ENCODE peak calls at places on chromosomes 7 and 10, in seven cellular contexts. One of them, this sample, is unnamed.

GRCh38 chr10:119775529-119775928 is 49.7 kb downstream of the INPP5F start:
- DNase-seq in NCI-H1105 treated with DMSO at 0.1 percent for 48 hours: no peak
- DNase-seq in memory B cell: no peak
- DNase-seq in AG09319: no peak
- DNase-seq in left ventricle myocardium inferior: no peak
- DNase-seq in activated CD4-positive, CD25-positive, alpha-beta regulatory T cell: no peak
- DNase-seq in dorsolateral prefrontal cortex: no peak
- DNase-seq in this sample: no peak

GRCh38 chr7:82050134-82050533 is 280.3 kb upstream of the HGF start:
- DNase-seq in NCI-H1105 treated with DMSO at 0.1 percent for 48 hours: no peak
- DNase-seq in memory B cell: no peak
- DNase-seq in AG09319: peak
- DNase-seq in left ventricle myocardium inferior: no peak
- DNase-seq in activated CD4-positive, CD25-positive, alpha-beta regulatory T cell: no peak
- DNase-seq in dorsolateral prefrontal cortex: no peak
- DNase-seq in this sample: peak

GRCh38 chr7:11437987-11438386 is 394.0 kb downstream of the THSD7A start:
- DNase-seq in NCI-H1105 treated with DMSO at 0.1 percent for 48 hours: peak
- DNase-seq in memory B cell: no peak
- DNase-seq in AG09319: no peak
- DNase-seq in left ventricle myocardium inferior: no peak
- DNase-seq in activated CD4-positive, CD25-positive, alpha-beta regulatory T cell: no peak
- DNase-seq in dorsolateral prefrontal cortex: no peak
- DNase-seq in this sample: no peak

GRCh38 chr7:86762129-86762528 is 118.4 kb downstream of the GRM3 start:
- DNase-seq in NCI-H1105 treated with DMSO at 0.1 percent for 48 hours: no peak
- DNase-seq in memory B cell: no peak
- DNase-seq in AG09319: no peak
- DNase-seq in left ventricle myocardium inferior: no peak
- DNase-seq in activated CD4-positive, CD25-positive, alpha-beta regulatory T cell: no peak
- DNase-seq in dorsolateral prefrontal cortex: no peak
- DNase-seq in this sample: no peak

GRCh38 chr7:106031271-106032029 is 68.4 kb downstream of the CDHR3 start:
- DNase-seq in NCI-H1105 treated with DMSO at 0.1 percent for 48 hours: peak
- DNase-seq in memory B cell: no peak
- DNase-seq in AG09319: no peak
- DNase-seq in left ventricle myocardium inferior: no peak
- DNase-seq in activated CD4-positive, CD25-positive, alpha-beta regulatory T cell: no peak
- DNase-seq in dorsolateral prefrontal cortex: no peak
- DNase-seq in this sample: peak

GRCh38 chr7:150385240-150385830 is 6.2 kb downstream of the ZNF775 start:
- DNase-seq in NCI-H1105 treated with DMSO at 0.1 percent for 48 hours: no peak
- DNase-seq in memory B cell: no peak
- DNase-seq in AG09319: no peak
- DNase-seq in left ventricle myocardium inferior: no peak
- DNase-seq in activated CD4-positive, CD25-positive, alpha-beta regulatory T cell: no peak
- DNase-seq in dorsolateral prefrontal cortex: no peak
- DNase-seq in this sample: peak

GRCh38 chr10:101611096-101611495 is 23.0 kb downstream of the DPCD start:
- DNase-seq in NCI-H1105 treated with DMSO at 0.1 percent for 48 hours: no peak
- DNase-seq in memory B cell: no peak
- DNase-seq in AG09319: no peak
- DNase-seq in left ventricle myocardium inferior: no peak
- DNase-seq in activated CD4-positive, CD25-positive, alpha-beta regulatory T cell: no peak
- DNase-seq in dorsolateral prefrontal cortex: no peak
- DNase-seq in this sample: no peak

GRCh38 chr10:6036861-6037321 is 25.3 kb downstream of the IL2RA start:
- DNase-seq in NCI-H1105 treated with DMSO at 0.1 percent for 48 hours: no peak
- DNase-seq in memory B cell: peak
- DNase-seq in AG09319: no peak
- DNase-seq in left ventricle myocardium inferior: no peak
- DNase-seq in activated CD4-positive, CD25-positive, alpha-beta regulatory T cell: no peak
- DNase-seq in dorsolateral prefrontal cortex: no peak
- DNase-seq in this sample: no peak

GRCh38 chr10:81704596-81704995 is 170.4 kb upstream of the NRG3 start:
- DNase-seq in NCI-H1105 treated with DMSO at 0.1 percent for 48 hours: no peak
- DNase-seq in memory B cell: no peak
- DNase-seq in AG09319: no peak
- DNase-seq in left ventricle myocardium inferior: no peak
- DNase-seq in activated CD4-positive, CD25-positive, alpha-beta regulatory T cell: no peak
- DNase-seq in dorsolateral prefrontal cortex: no peak
- DNase-seq in this sample: no peak

This sample was measured in C1 segment of cervical spinal cord.